ENCODE peak calls at places on chromosomes 2 and 18, in seven cellular contexts. A, O, U, T, H, Z and C are unnamed samples.

GRCh38 chr18:4096501-4096900 is 358.6 kb downstream of the DLGAP1 start:
- DNase-seq in T (no peak), Z (no peak), O (no peak), A (no peak), U (peak; percentile 26), H (no peak), C (no peak)

GRCh38 chr2:25606892-25607291 is 66.5 kb downstream of the DTNB start:
- DNase-seq in U (peak; percentile 41), H (peak; percentile 51), A (peak; percentile 27), Z (no peak), O (peak; percentile 25), T (no peak), C (no peak)

GRCh38 chr2:128499367-128500135 is 180.9 kb upstream of the HS6ST1 start:
- DNase-seq in T (no peak), A (no peak), U (no peak), H (no peak), O (no peak), Z (no peak), C (no peak)

GRCh38 chr18:10530852-10531251 is 5.0 kb downstream of the NAPG start:
- DNase-seq in Z (no peak), U (no peak), A (no peak), O (no peak), H (no peak), T (no peak), C (no peak)

GRCh38 chr2:12465631-12466135 is 251.1 kb upstream of the TRIB2 start:
- DNase-seq in O (no peak), T (no peak), H (no peak), Z (no peak), A (no peak), U (no peak), C (no peak)

GRCh38 chr2:120859814-120860578 is 124.3 kb downstream of the GLI2 start:
- DNase-seq in H (no peak), A (no peak), O (no peak), T (no peak), U (no peak), Z (no peak), C (no peak)

GRCh38 chr2:59912076-59912475 is 641.4 kb downstream of the BCL11A start:
- DNase-seq in U (no peak), Z (no peak), H (no peak), A (no peak), O (peak; percentile 32), T (no peak), C (no peak)

GRCh38 chr2:64766841-64767669 is 113.3 kb upstream of the SERTAD2 start:
- DNase-seq in H (no peak), O (no peak), Z (no peak), T (no peak), U (peak; percentile 53), A (no peak), C (no peak)

GRCh38 chr2:151095463-151095862 is 166.2 kb downstream of the RBM43 start:
- DNase-seq in T (no peak), Z (no peak), U (no peak), H (no peak), A (no peak), O (no peak), C (no peak)

GRCh38 chr2:199955007-199955338 is 318 bp downstream of the TYW5 start:
- DNase-seq in H (no peak), A (no peak), T (no peak), Z (no peak), U (no peak), O (peak; percentile 75), C (no peak)

GRCh38 chr2:154608438-154608837 is 90.1 kb upstream of the KCNJ3 start:
- DNase-seq in T (no peak), A (no peak), U (no peak), H (no peak), O (no peak), Z (no peak), C (no peak)

GRCh38 chr2:120472891-120473309 is 127.0 kb downstream of the INHBB start:
- DNase-seq in U (no peak), Z (no peak), A (no peak), O (no peak), H (no peak), T (no peak), C (no peak)

GRCh38 chr18:54957987-54958386 is 1.3 kb downstream of the CCDC68 start:
- DNase-seq in A (no peak), T (no peak), U (peak; percentile 27), Z (no peak), H (peak; percentile 54), O (peak; percentile 12), C (no peak)

GRCh38 chr18:627211-627610 is 30.2 kb upstream of the TYMS start:
- DNase-seq in A (no peak), Z (no peak), H (no peak), O (no peak), U (peak; percentile 8), T (no peak), C (no peak)

GRCh38 chr18:58552057-58552461 is 76.8 kb downstream of the ALPK2 start:
- DNase-seq in U (peak; percentile 63), A (no peak), Z (no peak), H (no peak), O (no peak), T (no peak), C (no peak)

GRCh38 chr2:120398051-120398960 is 52.4 kb downstream of the INHBB start:
- DNase-seq in H (no peak), O (no peak), Z (no peak), T (no peak), U (peak; percentile 58), A (peak; percentile 38), C (no peak)

GRCh38 chr2:112821142-112821541 is 15.4 kb downstream of the IL1B start:
- DNase-seq in U (no peak), T (no peak), O (no peak), A (no peak), Z (no peak), H (no peak), C (no peak)

GRCh38 chr2:235546436-235546835 is 52.6 kb downstream of the AGAP1 start:
- DNase-seq in T (no peak), Z (no peak), A (no peak), H (no peak), O (no peak), U (no peak), C (no peak)

GRCh38 chr2:174776223-174776622 is 12.0 kb upstream of the CHRNA1 start:
- DNase-seq in Z (no peak), H (no peak), A (no peak), O (peak; percentile 77), U (no peak), T (no peak), C (no peak)

GRCh38 chr2:173903611-173904394 is 61.4 kb downstream of the SP3 start:
- DNase-seq in H (no peak), O (no peak), Z (no peak), T (no peak), U (peak; percentile 61), A (no peak), C (no peak)

GRCh38 chr2:237072067-237072931 is 13.4 kb upstream of the COPS8 start:
- DNase-seq in H (peak; percentile 91), U (peak; percentile 61), T (peak; percentile 75), A (peak; percentile 33), O (peak; percentile 81), Z (peak; percentile 60), C (peak; percentile 67)

GRCh38 chr2:60597346-60597745 is 43.9 kb upstream of the BCL11A start:
- DNase-seq in H (no peak), O (no peak), T (no peak), A (no peak), U (no peak), Z (no peak), C (no peak)

GRCh38 chr18:50830544-50830943 is 10.7 kb upstream of the MRO start:
- DNase-seq in H (no peak), Z (peak; percentile 20), U (no peak), A (no peak), T (no peak), O (no peak), C (no peak)

GRCh38 chr2:179247318-179248023 is 17.2 kb downstream of the SESTD1 start:
- DNase-seq in T (no peak), Z (no peak), O (peak; percentile 34), H (no peak), A (no peak), U (no peak), C (no peak)

GRCh38 chr2:207930747-207931146 is 94.6 kb downstream of the PLEKHM3 start:
- DNase-seq in O (peak; percentile 25), H (peak; percentile 67), T (no peak), A (no peak), U (no peak), Z (no peak), C (no peak)

DNA sequence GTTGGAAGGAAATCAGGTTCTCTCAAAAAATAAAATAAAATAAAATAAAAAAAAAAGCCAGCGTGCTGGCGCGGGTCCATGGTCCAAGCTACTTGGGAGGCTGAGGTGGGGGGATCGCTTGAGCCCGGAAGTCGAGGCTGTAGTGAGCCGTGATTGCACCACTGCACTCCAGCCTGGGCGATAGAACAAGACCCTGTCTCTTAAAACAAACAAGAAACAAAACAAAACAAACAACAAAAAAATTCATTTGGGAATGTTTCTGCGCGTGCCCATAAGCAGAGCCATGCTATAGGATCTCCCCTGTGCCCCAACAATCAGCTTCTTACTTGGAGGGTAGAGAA is 16.4 kb upstream of the CD8A start:
- DNase-seq in H (no peak), Z (no peak), O (no peak), U (no peak), T (no peak), A (no peak), C (no peak)
- H3K4me3 ChIP-seq in H (peak overlapping the region; percentile 65), Z (peak overlapping the region; percentile 24), O (peak overlapping the region; percentile 79), U (peak overlapping the region; percentile 15), T (peak overlapping the region; percentile 64), A (peak overlapping the region; percentile 65), C (peak overlapping the region; percentile 36)

GRCh38 chr2:96408631-96409542 is 73.3 kb downstream of the NCAPH start:
- DNase-seq in H (no peak), T (no peak), Z (peak; percentile 65), O (no peak), A (no peak), U (peak; percentile 38), C (peak; percentile 67)
- TF ChIP-seq CTCF in H (no peak), T (no peak), Z (peak; percentile 26), O (no peak), A (peak; percentile 28), U (no peak), C (peak; percentile 27)

GRCh38 chr2:217742837-217743236 is 260.0 kb downstream of the TNS1 start:
- DNase-seq in H (no peak), U (no peak), Z (no peak), O (no peak), T (no peak), A (no peak), C (no peak)

GRCh38 chr2:217742276-217742675 is 260.5 kb downstream of the TNS1 start:
- DNase-seq in Z (no peak), O (no peak), A (no peak), U (no peak), T (no peak), H (no peak), C (no peak)

GRCh38 chr2:217743407-217743806 is 259.4 kb downstream of the TNS1 start:
- DNase-seq in T (no peak), H (no peak), O (no peak), Z (no peak), A (no peak), U (no peak), C (no peak)

GRCh38 chr2:217746741-217747287 is 256.0 kb downstream of the TNS1 start:
- DNase-seq in O (no peak), H (no peak), U (peak; percentile 61), T (no peak), Z (no peak), A (no peak), C (no peak)

GRCh38 chr2:217743980-217744761 is 258.6 kb downstream of the TNS1 start:
- DNase-seq in U (peak; percentile 12), T (no peak), A (no peak), O (no peak), Z (peak; percentile 46), H (no peak), C (peak; percentile 32)
- H3K4me1 ChIP-seq in U (peaks cover 7% of the 10 kb centered on the region), T (no peaks in the 10 kb centered on the region), A (no peaks in the 10 kb centered on the region), O (no peaks in the 10 kb centered on the region), Z (peaks cover 13% of the 10 kb centered on the region), H (no peaks in the 10 kb centered on the region), C (peaks cover 36% of the 10 kb centered on the region)

GRCh38 chr2:28896906-28897305 is 2.4 kb downstream of the WDR43 start:
- DNase-seq in H (no peak), O (peak; percentile 28), Z (no peak), U (peak; percentile 71), T (no peak), A (peak; percentile 44), C (no peak)
- H3K4me3 ChIP-seq in H (no peak overlapping the region), O (peak overlapping the region; percentile 95), Z (no peak overlapping the region), U (no peak overlapping the region), T (peak overlapping the region; percentile 99), A (peak overlapping the region; percentile 82), C (no peak overlapping the region)